ENCODE peak calls at places on chromosomes 4 and X, in nine cellular contexts. A, Y, M, D, T, R, Z, U and P are unnamed samples.

GRCh38 chr4:154049457-154050181 is 260.7 kb upstream of the SFRP2 start:
- DNase-seq in D (no peak), Y (no peak), M (no peak), T (peak), U (no peak), Z (no peak), A (no peak), R (no peak), P (no peak)

GRCh38 chrX:78452356-78452755 is 124.9 kb upstream of the CYSLTR1 start:
- DNase-seq in A (no peak), R (no peak), M (no peak), Z (no peak), D (no peak), T (no peak), Y (no peak), U (no peak), P (no peak)

GRCh38 chr4:36771411-36772153 is 473.0 kb upstream of the NWD2 start:
- DNase-seq in Y (no peak), D (no peak), M (no peak), R (no peak), A (peak), U (no peak), T (no peak), Z (no peak), P (no peak)

GRCh38 chrX:50877310-50877709 is 33.2 kb upstream of the BMP15 start:
- DNase-seq in Z (no peak), T (no peak), R (no peak), U (peak), A (peak), D (no peak), M (no peak), Y (no peak), P (no peak)

GRCh38 chr4:165368567-165368966 is 10.2 kb upstream of the CPE start:
- DNase-seq in Y (no peak), D (no peak), T (no peak), Z (no peak), M (no peak), A (no peak), U (no peak), R (no peak), P (no peak)

GRCh38 chr4:146458594-146458993 is 63.1 kb downstream of the SLC10A7 start:
- DNase-seq in T (no peak), A (no peak), Z (no peak), U (no peak), Y (no peak), M (no peak), D (no peak), R (no peak), P (no peak)

GRCh38 chrX:33211356-33212254 is at the start of gene DMD:
- DNase-seq in Y (no peak), T (no peak), U (peak), M (no peak), A (peak), R (no peak), D (peak), Z (peak), P (no peak)

GRCh38 chr4:152999376-153000067 is 63.4 kb downstream of the FHDC1 start:
- DNase-seq in D (no peak), R (no peak), T (no peak), A (no peak), Z (no peak), U (no peak), Y (no peak), M (no peak), P (no peak)

GRCh38 chrX:130414800-130415199 is 13.0 kb downstream of the RBMX2 start:
- DNase-seq in D (no peak), Y (no peak), M (no peak), A (no peak), R (no peak), Z (no peak), T (no peak), U (no peak), P (no peak)

GRCh38 chr4:73205482-73205881 is 53.1 kb downstream of the ANKRD17 start:
- DNase-seq in M (no peak), A (no peak), Z (no peak), T (no peak), D (no peak), R (no peak), U (no peak), Y (no peak), P (no peak)

GRCh38 chrX:72081605-72082320 is 50.0 kb downstream of the RTL5 start:
- DNase-seq in D (no peak), M (no peak), Z (no peak), A (no peak), U (no peak), T (no peak), R (no peak), Y (no peak), P (no peak)

GRCh38 chrX:8864151-8864550 is 63.0 kb upstream of the FAM9A start:
- DNase-seq in D (no peak), Z (no peak), M (no peak), R (no peak), A (no peak), T (no peak), U (no peak), Y (no peak), P (no peak)

GRCh38 chr4:81690871-81691270 is 219.2 kb upstream of the RASGEF1B start:
- DNase-seq in T (no peak), U (no peak), R (no peak), D (no peak), Z (no peak), Y (no peak), A (no peak), M (no peak), P (no peak)

GRCh38 chr4:123557857-123558536 is 161.4 kb downstream of the SPRY1 start:
- DNase-seq in U (no peak), R (no peak), Z (no peak), D (no peak), Y (no peak), A (no peak), T (no peak), M (no peak), P (no peak)

GRCh38 chr4:63906660-63907146 is 502.5 kb downstream of the TECRL start:
- DNase-seq in A (no peak), Z (no peak), Y (no peak), R (no peak), T (no peak), M (no peak), U (no peak), D (no peak), P (no peak)

GRCh38 chr4:163087805-163088204 is 78.9 kb downstream of the NAF1 start:
- DNase-seq in M (no peak), A (no peak), Z (no peak), Y (no peak), R (no peak), D (no peak), U (no peak), T (no peak), P (no peak)

GRCh38 chr4:38574559-38575333 is 89.3 kb upstream of the KLF3 start:
- DNase-seq in U (peak), M (no peak), R (no peak), T (no peak), D (no peak), A (no peak), Y (no peak), Z (peak), P (no peak)